ENCODE peak calls at places on chromosomes 11 and 22, in ten cellular contexts. One of them, this sample, is unnamed.

GRCh38 chr11:61974766-61975631 is 7.6 kb upstream of the FTH1 start:
- DNase-seq in BE2C: no peak
- DNase-seq in PC-3: peak
- DNase-seq in activated naive CD8-positive, alpha-beta T cell treated with anti-CD3 and anti-CD28 coated beads, Interleukin-2, amount 50 U/mL, for 24 hours: no peak
- DNase-seq in NCI-H2171 treated with DMSO at 0.1 percent for 48 hours: no peak
- DNase-seq in astrocyte of the cerebellum: no peak
- DNase-seq in NCI-H1105: peak
- DNase-seq in DMS153: no peak
- DNase-seq in Calu3: no peak
- DNase-seq in iPS DF 19.7: no peak
- DNase-seq in this sample: no peak

GRCh38 chr11:17498058-17498457 is 21.4 kb upstream of the ABCC8 start:
- DNase-seq in BE2C: no peak
- DNase-seq in PC-3: no peak
- DNase-seq in activated naive CD8-positive, alpha-beta T cell treated with anti-CD3 and anti-CD28 coated beads, Interleukin-2, amount 50 U/mL, for 24 hours: no peak
- DNase-seq in NCI-H2171 treated with DMSO at 0.1 percent for 48 hours: no peak
- DNase-seq in astrocyte of the cerebellum: no peak
- DNase-seq in NCI-H1105: peak
- DNase-seq in DMS153: peak
- DNase-seq in Calu3: no peak
- DNase-seq in iPS DF 19.7: no peak
- DNase-seq in this sample: peak

GRCh38 chr11:35136311-35136710 is 2.7 kb upstream of the CD44 start:
- DNase-seq in BE2C: no peak
- DNase-seq in PC-3: no peak
- DNase-seq in activated naive CD8-positive, alpha-beta T cell treated with anti-CD3 and anti-CD28 coated beads, Interleukin-2, amount 50 U/mL, for 24 hours: no peak
- DNase-seq in NCI-H2171 treated with DMSO at 0.1 percent for 48 hours: no peak
- DNase-seq in astrocyte of the cerebellum: no peak
- DNase-seq in NCI-H1105: no peak
- DNase-seq in DMS153: no peak
- DNase-seq in Calu3: no peak
- DNase-seq in iPS DF 19.7: no peak
- DNase-seq in this sample: no peak

GRCh38 chr22:17866127-17866526 is 91.9 kb upstream of the BID start:
- DNase-seq in BE2C: no peak
- DNase-seq in PC-3: no peak
- DNase-seq in activated naive CD8-positive, alpha-beta T cell treated with anti-CD3 and anti-CD28 coated beads, Interleukin-2, amount 50 U/mL, for 24 hours: no peak
- DNase-seq in NCI-H2171 treated with DMSO at 0.1 percent for 48 hours: no peak
- DNase-seq in astrocyte of the cerebellum: no peak
- DNase-seq in NCI-H1105: no peak
- DNase-seq in DMS153: no peak
- DNase-seq in Calu3: no peak
- DNase-seq in iPS DF 19.7: no peak
- DNase-seq in this sample: no peak

GRCh38 chr11:36288442-36289225 is 590 bp downstream of the COMMD9 start:
- DNase-seq in BE2C: no peak
- DNase-seq in PC-3: no peak
- DNase-seq in activated naive CD8-positive, alpha-beta T cell treated with anti-CD3 and anti-CD28 coated beads, Interleukin-2, amount 50 U/mL, for 24 hours: no peak
- DNase-seq in NCI-H2171 treated with DMSO at 0.1 percent for 48 hours: no peak
- DNase-seq in astrocyte of the cerebellum: no peak
- DNase-seq in NCI-H1105: no peak
- DNase-seq in DMS153: no peak
- DNase-seq in Calu3: no peak
- DNase-seq in iPS DF 19.7: no peak
- DNase-seq in this sample: peak

GRCh38 chr11:83836883-83837654 is 550.9 kb upstream of the CCDC90B start:
- DNase-seq in BE2C: peak
- DNase-seq in PC-3: peak
- DNase-seq in activated naive CD8-positive, alpha-beta T cell treated with anti-CD3 and anti-CD28 coated beads, Interleukin-2, amount 50 U/mL, for 24 hours: peak
- DNase-seq in NCI-H2171 treated with DMSO at 0.1 percent for 48 hours: peak
- DNase-seq in astrocyte of the cerebellum: peak
- DNase-seq in NCI-H1105: peak
- DNase-seq in DMS153: peak
- DNase-seq in Calu3: peak
- DNase-seq in iPS DF 19.7: peak
- DNase-seq in this sample: peak

GRCh38 chr11:103433976-103434375 is 324.8 kb downstream of the DYNC2H1 start:
- DNase-seq in BE2C: no peak
- DNase-seq in PC-3: peak
- DNase-seq in activated naive CD8-positive, alpha-beta T cell treated with anti-CD3 and anti-CD28 coated beads, Interleukin-2, amount 50 U/mL, for 24 hours: no peak
- DNase-seq in NCI-H2171 treated with DMSO at 0.1 percent for 48 hours: no peak
- DNase-seq in astrocyte of the cerebellum: no peak
- DNase-seq in NCI-H1105: no peak
- DNase-seq in DMS153: no peak
- DNase-seq in Calu3: no peak
- DNase-seq in iPS DF 19.7: no peak
- DNase-seq in this sample: no peak

GRCh38 chr11:75560644-75561043 is 1.4 kb upstream of the SERPINH1 start:
- DNase-seq in BE2C: no peak
- DNase-seq in PC-3: no peak
- DNase-seq in activated naive CD8-positive, alpha-beta T cell treated with anti-CD3 and anti-CD28 coated beads, Interleukin-2, amount 50 U/mL, for 24 hours: no peak
- DNase-seq in NCI-H2171 treated with DMSO at 0.1 percent for 48 hours: no peak
- DNase-seq in astrocyte of the cerebellum: no peak
- DNase-seq in NCI-H1105: no peak
- DNase-seq in DMS153: no peak
- DNase-seq in Calu3: no peak
- DNase-seq in iPS DF 19.7: no peak
- DNase-seq in this sample: no peak

GRCh38 chr11:70900540-70900939 is 351.8 kb downstream of the SHANK2 start:
- DNase-seq in BE2C: no peak
- DNase-seq in PC-3: no peak
- DNase-seq in activated naive CD8-positive, alpha-beta T cell treated with anti-CD3 and anti-CD28 coated beads, Interleukin-2, amount 50 U/mL, for 24 hours: no peak
- DNase-seq in NCI-H2171 treated with DMSO at 0.1 percent for 48 hours: no peak
- DNase-seq in astrocyte of the cerebellum: no peak
- DNase-seq in NCI-H1105: no peak
- DNase-seq in DMS153: no peak
- DNase-seq in Calu3: no peak
- DNase-seq in iPS DF 19.7: no peak
- DNase-seq in this sample: no peak

GRCh38 chr22:35995772-35996171 is 32.9 kb downstream of the RBFOX2 start:
- DNase-seq in BE2C: peak
- DNase-seq in PC-3: peak
- DNase-seq in activated naive CD8-positive, alpha-beta T cell treated with anti-CD3 and anti-CD28 coated beads, Interleukin-2, amount 50 U/mL, for 24 hours: no peak
- DNase-seq in NCI-H2171 treated with DMSO at 0.1 percent for 48 hours: peak
- DNase-seq in astrocyte of the cerebellum: peak
- DNase-seq in NCI-H1105: no peak
- DNase-seq in DMS153: no peak
- DNase-seq in Calu3: no peak
- DNase-seq in iPS DF 19.7: no peak
- DNase-seq in this sample: peak

GRCh38 chr11:22225190-22225589 is 32.3 kb downstream of the ANO5 start:
- DNase-seq in BE2C: no peak
- DNase-seq in PC-3: no peak
- DNase-seq in activated naive CD8-positive, alpha-beta T cell treated with anti-CD3 and anti-CD28 coated beads, Interleukin-2, amount 50 U/mL, for 24 hours: no peak
- DNase-seq in NCI-H2171 treated with DMSO at 0.1 percent for 48 hours: no peak
- DNase-seq in astrocyte of the cerebellum: no peak
- DNase-seq in NCI-H1105: no peak
- DNase-seq in DMS153: no peak
- DNase-seq in Calu3: no peak
- DNase-seq in iPS DF 19.7: no peak
- DNase-seq in this sample: no peak

GRCh38 chr22:50082961-50083461 is 2.2 kb downstream of the MLC1 start:
- DNase-seq in BE2C: no peak
- DNase-seq in PC-3: no peak
- DNase-seq in activated naive CD8-positive, alpha-beta T cell treated with anti-CD3 and anti-CD28 coated beads, Interleukin-2, amount 50 U/mL, for 24 hours: no peak
- DNase-seq in NCI-H2171 treated with DMSO at 0.1 percent for 48 hours: no peak
- DNase-seq in astrocyte of the cerebellum: no peak
- DNase-seq in NCI-H1105: no peak
- DNase-seq in DMS153: peak
- DNase-seq in Calu3: peak
- DNase-seq in iPS DF 19.7: no peak
- DNase-seq in this sample: peak

GRCh38 chr11:126165366-126166156 is 45.9 kb downstream of the RPUSD4 start:
- DNase-seq in BE2C: no peak
- DNase-seq in PC-3: no peak
- DNase-seq in activated naive CD8-positive, alpha-beta T cell treated with anti-CD3 and anti-CD28 coated beads, Interleukin-2, amount 50 U/mL, for 24 hours: no peak
- DNase-seq in NCI-H2171 treated with DMSO at 0.1 percent for 48 hours: no peak
- DNase-seq in astrocyte of the cerebellum: no peak
- DNase-seq in NCI-H1105: no peak
- DNase-seq in DMS153: no peak
- DNase-seq in Calu3: no peak
- DNase-seq in iPS DF 19.7: no peak
- DNase-seq in this sample: no peak

GRCh38 chr11:60357771-60358170 is 20.6 kb upstream of the MS4A7 start:
- DNase-seq in BE2C: no peak
- DNase-seq in PC-3: no peak
- DNase-seq in activated naive CD8-positive, alpha-beta T cell treated with anti-CD3 and anti-CD28 coated beads, Interleukin-2, amount 50 U/mL, for 24 hours: no peak
- DNase-seq in NCI-H2171 treated with DMSO at 0.1 percent for 48 hours: no peak
- DNase-seq in astrocyte of the cerebellum: no peak
- DNase-seq in NCI-H1105: no peak
- DNase-seq in DMS153: no peak
- DNase-seq in Calu3: no peak
- DNase-seq in iPS DF 19.7: no peak
- DNase-seq in this sample: no peak

GRCh38 chr11:103729653-103730052 is 306.8 kb upstream of the DDI1 start:
- DNase-seq in BE2C: no peak
- DNase-seq in PC-3: no peak
- DNase-seq in activated naive CD8-positive, alpha-beta T cell treated with anti-CD3 and anti-CD28 coated beads, Interleukin-2, amount 50 U/mL, for 24 hours: no peak
- DNase-seq in NCI-H2171 treated with DMSO at 0.1 percent for 48 hours: peak
- DNase-seq in astrocyte of the cerebellum: no peak
- DNase-seq in NCI-H1105: no peak
- DNase-seq in DMS153: no peak
- DNase-seq in Calu3: no peak
- DNase-seq in iPS DF 19.7: no peak
- DNase-seq in this sample: no peak

GRCh38 chr11:27783701-27784355 is 83.6 kb upstream of the BDNF start:
- DNase-seq in BE2C: no peak
- DNase-seq in PC-3: no peak
- DNase-seq in activated naive CD8-positive, alpha-beta T cell treated with anti-CD3 and anti-CD28 coated beads, Interleukin-2, amount 50 U/mL, for 24 hours: no peak
- DNase-seq in NCI-H2171 treated with DMSO at 0.1 percent for 48 hours: no peak
- DNase-seq in astrocyte of the cerebellum: no peak
- DNase-seq in NCI-H1105: no peak
- DNase-seq in DMS153: no peak
- DNase-seq in Calu3: no peak
- DNase-seq in iPS DF 19.7: no peak
- DNase-seq in this sample: no peak

GRCh38 chr11:76215946-76216345 is 9.6 kb upstream of the WNT11 start:
- DNase-seq in BE2C: no peak
- DNase-seq in PC-3: no peak
- DNase-seq in activated naive CD8-positive, alpha-beta T cell treated with anti-CD3 and anti-CD28 coated beads, Interleukin-2, amount 50 U/mL, for 24 hours: no peak
- DNase-seq in NCI-H2171 treated with DMSO at 0.1 percent for 48 hours: no peak
- DNase-seq in astrocyte of the cerebellum: no peak
- DNase-seq in NCI-H1105: no peak
- DNase-seq in DMS153: no peak
- DNase-seq in Calu3: no peak
- DNase-seq in iPS DF 19.7: no peak
- DNase-seq in this sample: no peak

GRCh38 chr22:48886604-48887393 is 940.9 kb downstream of the BRD1 start:
- DNase-seq in BE2C: no peak
- DNase-seq in PC-3: no peak
- DNase-seq in activated naive CD8-positive, alpha-beta T cell treated with anti-CD3 and anti-CD28 coated beads, Interleukin-2, amount 50 U/mL, for 24 hours: no peak
- DNase-seq in NCI-H2171 treated with DMSO at 0.1 percent for 48 hours: peak
- DNase-seq in astrocyte of the cerebellum: no peak
- DNase-seq in NCI-H1105: peak
- DNase-seq in DMS153: peak
- DNase-seq in Calu3: no peak
- DNase-seq in iPS DF 19.7: no peak
- DNase-seq in this sample: no peak

GRCh38 chr11:115462004-115462541 is 42.1 kb downstream of the CADM1 start:
- DNase-seq in BE2C: no peak
- DNase-seq in PC-3: no peak
- DNase-seq in activated naive CD8-positive, alpha-beta T cell treated with anti-CD3 and anti-CD28 coated beads, Interleukin-2, amount 50 U/mL, for 24 hours: no peak
- DNase-seq in NCI-H2171 treated with DMSO at 0.1 percent for 48 hours: no peak
- DNase-seq in astrocyte of the cerebellum: no peak
- DNase-seq in NCI-H1105: no peak
- DNase-seq in DMS153: peak
- DNase-seq in Calu3: no peak
- DNase-seq in iPS DF 19.7: no peak
- DNase-seq in this sample: no peak

GRCh38 chr11:72569966-72570892 is 104.0 kb downstream of the PDE2A start:
- DNase-seq in BE2C: no peak
- DNase-seq in PC-3: peak
- DNase-seq in activated naive CD8-positive, alpha-beta T cell treated with anti-CD3 and anti-CD28 coated beads, Interleukin-2, amount 50 U/mL, for 24 hours: no peak
- DNase-seq in NCI-H2171 treated with DMSO at 0.1 percent for 48 hours: no peak
- DNase-seq in astrocyte of the cerebellum: no peak
- DNase-seq in NCI-H1105: no peak
- DNase-seq in DMS153: no peak
- DNase-seq in Calu3: peak
- DNase-seq in iPS DF 19.7: no peak
- DNase-seq in this sample: peak

GRCh38 chr11:85810521-85810870 is 445 bp downstream of the SYTL2 start:
- DNase-seq in BE2C: no peak
- DNase-seq in PC-3: no peak
- DNase-seq in activated naive CD8-positive, alpha-beta T cell treated with anti-CD3 and anti-CD28 coated beads, Interleukin-2, amount 50 U/mL, for 24 hours: peak
- DNase-seq in NCI-H2171 treated with DMSO at 0.1 percent for 48 hours: no peak
- DNase-seq in astrocyte of the cerebellum: no peak
- DNase-seq in NCI-H1105: no peak
- DNase-seq in DMS153: no peak
- DNase-seq in Calu3: no peak
- DNase-seq in iPS DF 19.7: no peak
- DNase-seq in this sample: no peak

GRCh38 chr22:30876221-30876751 is 92.3 kb downstream of the MORC2 start:
- DNase-seq in BE2C: no peak
- DNase-seq in PC-3: no peak
- DNase-seq in activated naive CD8-positive, alpha-beta T cell treated with anti-CD3 and anti-CD28 coated beads, Interleukin-2, amount 50 U/mL, for 24 hours: no peak
- DNase-seq in NCI-H2171 treated with DMSO at 0.1 percent for 48 hours: no peak
- DNase-seq in astrocyte of the cerebellum: no peak
- DNase-seq in NCI-H1105: no peak
- DNase-seq in DMS153: no peak
- DNase-seq in Calu3: no peak
- DNase-seq in iPS DF 19.7: no peak
- DNase-seq in this sample: no peak

GRCh38 chr11:9562716-9563115 is 10.8 kb upstream of the WEE1 start:
- DNase-seq in BE2C: no peak
- DNase-seq in PC-3: peak
- DNase-seq in activated naive CD8-positive, alpha-beta T cell treated with anti-CD3 and anti-CD28 coated beads, Interleukin-2, amount 50 U/mL, for 24 hours: no peak
- DNase-seq in NCI-H2171 treated with DMSO at 0.1 percent for 48 hours: no peak
- DNase-seq in astrocyte of the cerebellum: no peak
- DNase-seq in NCI-H1105: no peak
- DNase-seq in DMS153: no peak
- DNase-seq in Calu3: no peak
- DNase-seq in iPS DF 19.7: no peak
- DNase-seq in this sample: no peak

GRCh38 chr22:30185129-30185528 is 61.4 kb downstream of the LIF start:
- DNase-seq in BE2C: no peak
- DNase-seq in PC-3: peak
- DNase-seq in activated naive CD8-positive, alpha-beta T cell treated with anti-CD3 and anti-CD28 coated beads, Interleukin-2, amount 50 U/mL, for 24 hours: peak
- DNase-seq in NCI-H2171 treated with DMSO at 0.1 percent for 48 hours: no peak
- DNase-seq in astrocyte of the cerebellum: no peak
- DNase-seq in NCI-H1105: no peak
- DNase-seq in DMS153: no peak
- DNase-seq in Calu3: no peak
- DNase-seq in iPS DF 19.7: no peak
- DNase-seq in this sample: no peak

GRCh38 chr11:109819410-109819809 is 273.8 kb upstream of the ZC3H12C start:
- DNase-seq in BE2C: no peak
- DNase-seq in PC-3: no peak
- DNase-seq in activated naive CD8-positive, alpha-beta T cell treated with anti-CD3 and anti-CD28 coated beads, Interleukin-2, amount 50 U/mL, for 24 hours: no peak
- DNase-seq in NCI-H2171 treated with DMSO at 0.1 percent for 48 hours: no peak
- DNase-seq in astrocyte of the cerebellum: no peak
- DNase-seq in NCI-H1105: no peak
- DNase-seq in DMS153: no peak
- DNase-seq in Calu3: no peak
- DNase-seq in iPS DF 19.7: no peak
- DNase-seq in this sample: peak

GRCh38 chr11:46920709-46921108 is 2.4 kb upstream of the LRP4 start:
- DNase-seq in BE2C: no peak
- DNase-seq in PC-3: peak
- DNase-seq in activated naive CD8-positive, alpha-beta T cell treated with anti-CD3 and anti-CD28 coated beads, Interleukin-2, amount 50 U/mL, for 24 hours: no peak
- DNase-seq in NCI-H2171 treated with DMSO at 0.1 percent for 48 hours: no peak
- DNase-seq in astrocyte of the cerebellum: peak
- DNase-seq in NCI-H1105: no peak
- DNase-seq in DMS153: no peak
- DNase-seq in Calu3: no peak
- DNase-seq in iPS DF 19.7: no peak
- DNase-seq in this sample: peak

GRCh38 chr11:123475478-123475877 is 45.4 kb downstream of the GRAMD1B start:
- DNase-seq in BE2C: peak
- DNase-seq in PC-3: peak
- DNase-seq in activated naive CD8-positive, alpha-beta T cell treated with anti-CD3 and anti-CD28 coated beads, Interleukin-2, amount 50 U/mL, for 24 hours: no peak
- DNase-seq in NCI-H2171 treated with DMSO at 0.1 percent for 48 hours: no peak
- DNase-seq in astrocyte of the cerebellum: no peak
- DNase-seq in NCI-H1105: peak
- DNase-seq in DMS153: peak
- DNase-seq in Calu3: no peak
- DNase-seq in iPS DF 19.7: no peak
- DNase-seq in this sample: peak

GRCh38 chr11:70844387-70844786 is 408.0 kb downstream of the SHANK2 start:
- DNase-seq in BE2C: no peak
- DNase-seq in PC-3: no peak
- DNase-seq in activated naive CD8-positive, alpha-beta T cell treated with anti-CD3 and anti-CD28 coated beads, Interleukin-2, amount 50 U/mL, for 24 hours: no peak
- DNase-seq in NCI-H2171 treated with DMSO at 0.1 percent for 48 hours: no peak
- DNase-seq in astrocyte of the cerebellum: no peak
- DNase-seq in NCI-H1105: no peak
- DNase-seq in DMS153: no peak
- DNase-seq in Calu3: no peak
- DNase-seq in iPS DF 19.7: no peak
- DNase-seq in this sample: no peak